ENCODE peak calls at places on chromosomes 7 and 10, in five cellular contexts. One of them, this sample, is unnamed.

GRCh38 chr10:44723082-44723481 is 188.1 kb upstream of the TMEM72 start:
- DNase-seq in NCI-H510A: no peak
- DNase-seq in NAMALWA: no peak
- DNase-seq in A549: no peak
- DNase-seq in GDM1: no peak
- DNase-seq in this sample: no peak

GRCh38 chr7:117479480-117480224 is at the start of gene CFTR:
- DNase-seq in NCI-H510A: no peak
- DNase-seq in NAMALWA: no peak
- DNase-seq in A549: peak; percentile 5
- DNase-seq in GDM1: no peak
- DNase-seq in this sample: no peak

GRCh38 chr7:37062019-37062418 is 337.7 kb upstream of the AOAH start:
- DNase-seq in NCI-H510A: no peak
- DNase-seq in NAMALWA: no peak
- DNase-seq in A549: no peak
- DNase-seq in GDM1: no peak
- DNase-seq in this sample: no peak

GRCh38 chr7:41573017-41573416 is 129.9 kb downstream of the INHBA start:
- DNase-seq in NCI-H510A: no peak
- DNase-seq in NAMALWA: no peak
- DNase-seq in A549: peak; percentile 51
- DNase-seq in GDM1: no peak
- DNase-seq in this sample: no peak

GRCh38 chr7:1531263-1531978 is 919 bp downstream of the MAFK start:
- DNase-seq in NCI-H510A: no peak
- DNase-seq in NAMALWA: peak; percentile 50
- DNase-seq in A549: peak; percentile 61
- DNase-seq in GDM1: no peak
- DNase-seq in this sample: no peak

GRCh38 chr10:7577206-7577978 is 89.4 kb downstream of the ITIH5 start:
- DNase-seq in NCI-H510A: no peak
- DNase-seq in NAMALWA: no peak
- DNase-seq in A549: no peak
- DNase-seq in GDM1: no peak
- DNase-seq in this sample: no peak

GRCh38 chr10:20627918-20628499 is 269.1 kb downstream of the NEBL start:
- DNase-seq in NCI-H510A: no peak
- DNase-seq in NAMALWA: no peak
- DNase-seq in A549: no peak
- DNase-seq in GDM1: no peak
- DNase-seq in this sample: no peak

GRCh38 chr10:23512355-23513058 is 73.6 kb downstream of the OTUD1 start:
- DNase-seq in NCI-H510A: no peak
- DNase-seq in NAMALWA: no peak
- DNase-seq in A549: peak; percentile 61
- DNase-seq in GDM1: no peak
- DNase-seq in this sample: no peak

This sample was measured in SHP77.